ENCODE peak calls at places on chromosomes 3 and 15, in nine cellular contexts. N is pancreas, W is heart left ventricle, O is KBM-7, S is AML-193, F is suprapubic skin, U is EH, T is neuronal stem cell, D is putamen. X is an unnamed sample.

GRCh38 chr3:83523470-83524073 is 1435.2 kb upstream of the CADM2 start:
- DNase-seq in N (peak; percentile 55), W (no peak), O (peak; percentile 67), S (peak; percentile 68), F (no peak), U (no peak), T (peak; percentile 64), D (peak; percentile 3), X (no peak)

GRCh38 chr15:98647026-98647773 is 1.1 kb upstream of the IGF1R start:
- DNase-seq in N (peak; percentile 83), W (peak; percentile 86), O (peak; percentile 70), S (peak; percentile 15), F (peak; percentile 79), U (peak; percentile 58), T (peak; percentile 88), D (peak; percentile 72), X (no peak)

GRCh38 chr3:177607596-177607995 is 410.3 kb upstream of the TBL1XR1 start:
- DNase-seq in N (no peak), W (no peak), O (no peak), S (no peak), F (no peak), U (no peak), T (no peak), D (no peak), X (no peak)

GRCh38 chr3:10002951-10003350 is 16.3 kb upstream of the EMC3 start:
- DNase-seq in N (no peak), W (no peak), O (no peak), S (no peak), F (no peak), U (no peak), T (no peak), D (no peak), X (no peak)

GRCh38 chr15:70111203-70112017 is 13.7 kb upstream of the TLE3 start:
- DNase-seq in N (peak; percentile 68), W (peak; percentile 81), O (peak; percentile 72), S (no peak), F (no peak), U (peak; percentile 76), T (peak; percentile 93), D (peak; percentile 81), X (no peak)

GRCh38 chr15:92463352-92463751 is 69.7 kb downstream of the ST8SIA2 start:
- DNase-seq in N (no peak), W (no peak), O (no peak), S (no peak), F (no peak), U (no peak), T (no peak), D (no peak), X (no peak)

GRCh38 chr3:114411292-114411691 is 117.5 kb downstream of the TIGIT start:
- DNase-seq in N (no peak), W (no peak), O (no peak), S (no peak), F (no peak), U (peak; percentile 83), T (no peak), D (no peak), X (no peak)

GRCh38 chr15:45715528-45715927 is 80.7 kb downstream of the SQOR start:
- DNase-seq in N (no peak), W (no peak), O (peak; percentile 16), S (peak; percentile 60), F (no peak), U (peak; percentile 18), T (no peak), D (no peak), X (no peak)

GRCh38 chr15:68228143-68228970 is 1.2 kb downstream of the CLN6 start:
- DNase-seq in N (no peak), W (no peak), O (peak; percentile 68), S (peak; percentile 42), F (peak; percentile 56), U (peak; percentile 39), T (no peak), D (no peak), X (no peak)

GRCh38 chr15:71807125-71807629 is 3.2 kb upstream of the NR2E3 start:
- DNase-seq in N (no peak), W (no peak), O (peak; percentile 91), S (no peak), F (no peak), U (no peak), T (peak; percentile 57), D (no peak), X (no peak)

GRCh38 chr3:100810671-100811070 is 101.4 kb downstream of the TFG start:
- DNase-seq in N (no peak), W (no peak), O (no peak), S (no peak), F (no peak), U (peak; percentile 94), T (no peak), D (no peak), X (no peak)

GRCh38 chr15:48046813-48047483 is 73.8 kb upstream of the SLC24A5 start:
- DNase-seq in N (no peak), W (no peak), O (no peak), S (no peak), F (no peak), U (no peak), T (peak; percentile 18), D (no peak), X (no peak)

GRCh38 chr3:125116311-125117069 is 60.7 kb upstream of the HEG1 start:
- DNase-seq in N (peak; percentile 28), W (peak; percentile 45), O (no peak), S (no peak), F (no peak), U (peak; percentile 95), T (no peak), D (no peak), X (no peak)

GRCh38 chr15:90598053-90598577 is 68.4 kb downstream of the CRTC3 start:
- DNase-seq in N (no peak), W (peak; percentile 67), O (no peak), S (no peak), F (no peak), U (peak; percentile 49), T (no peak), D (peak; percentile 67), X (no peak)

X was measured in occipital lobe.